ENCODE peak calls at places on chromosome 2, in six cellular contexts. One of them, this sample, is unnamed.

GRCh38 chr2:165627463-165627862 is 158.0 kb downstream of the CSRNP3 start:
- DNase-seq in CD8-positive, alpha-beta memory T cell: no peak
- DNase-seq in A549: no peak
- DNase-seq in coronary artery: no peak
- DNase-seq in RWPE1: peak
- DNase-seq in lung: no peak
- DNase-seq in this sample: no peak

GRCh38 chr2:43192939-43193651 is 33.3 kb downstream of the ZFP36L2 start:
- DNase-seq in lung: no peak
- DNase-seq in A549: no peak
- DNase-seq in coronary artery: no peak
- DNase-seq in RWPE1: no peak
- DNase-seq in CD8-positive, alpha-beta memory T cell: no peak
- DNase-seq in this sample: no peak

GRCh38 chr2:198913394-198914152 is 544.2 kb downstream of the SATB2 start:
- DNase-seq in RWPE1: no peak
- DNase-seq in coronary artery: no peak
- DNase-seq in A549: no peak
- DNase-seq in CD8-positive, alpha-beta memory T cell: no peak
- DNase-seq in lung: no peak
- DNase-seq in this sample: no peak

GRCh38 chr2:203819434-203820133 is 48.0 kb upstream of the CTLA4 start:
- DNase-seq in coronary artery: no peak
- DNase-seq in CD8-positive, alpha-beta memory T cell: no peak
- DNase-seq in A549: no peak
- DNase-seq in RWPE1: no peak
- DNase-seq in lung: no peak
- DNase-seq in this sample: peak

GRCh38 chr2:206442854-206443734 is at the start of gene ADAM23:
- DNase-seq in A549: peak
- DNase-seq in coronary artery: no peak
- DNase-seq in lung: no peak
- DNase-seq in CD8-positive, alpha-beta memory T cell: no peak
- DNase-seq in RWPE1: peak
- DNase-seq in this sample: no peak

GRCh38 chr2:44398243-44398897 is 36.6 kb downstream of the CAMKMT start:
- DNase-seq in coronary artery: no peak
- DNase-seq in CD8-positive, alpha-beta memory T cell: no peak
- DNase-seq in lung: no peak
- DNase-seq in A549: no peak
- DNase-seq in RWPE1: no peak
- DNase-seq in this sample: no peak

GRCh38 chr2:191250400-191250799 is 5.2 kb downstream of the MYO1B start:
- DNase-seq in A549: no peak
- DNase-seq in RWPE1: no peak
- DNase-seq in CD8-positive, alpha-beta memory T cell: no peak
- DNase-seq in lung: no peak
- DNase-seq in coronary artery: no peak
- DNase-seq in this sample: no peak

GRCh38 chr2:219398721-219399333 is 11.1 kb upstream of the DNPEP start:
- DNase-seq in RWPE1: no peak
- DNase-seq in A549: no peak
- DNase-seq in CD8-positive, alpha-beta memory T cell: no peak
- DNase-seq in coronary artery: no peak
- DNase-seq in lung: no peak
- DNase-seq in this sample: peak

GRCh38 chr2:236715511-236715961 is 145.9 kb downstream of the ACKR3 start:
- DNase-seq in coronary artery: no peak
- DNase-seq in lung: no peak
- DNase-seq in RWPE1: no peak
- DNase-seq in CD8-positive, alpha-beta memory T cell: no peak
- DNase-seq in A549: no peak
- DNase-seq in this sample: peak

GRCh38 chr2:235749121-235749780 is 255.4 kb downstream of the AGAP1 start:
- DNase-seq in CD8-positive, alpha-beta memory T cell: no peak
- DNase-seq in A549: no peak
- DNase-seq in lung: no peak
- DNase-seq in RWPE1: peak
- DNase-seq in coronary artery: no peak
- DNase-seq in this sample: no peak

GRCh38 chr2:104861295-104862060 is 7.6 kb downstream of the POU3F3 start:
- DNase-seq in lung: no peak
- DNase-seq in CD8-positive, alpha-beta memory T cell: no peak
- DNase-seq in A549: no peak
- DNase-seq in RWPE1: no peak
- DNase-seq in coronary artery: no peak
- DNase-seq in this sample: no peak
- H3K27ac ChIP-seq in lung: no peak
- H3K27ac ChIP-seq in CD8-positive, alpha-beta memory T cell: no peak
- H3K27ac ChIP-seq in A549: no peak
- H3K27ac ChIP-seq in RWPE1: no peak
- H3K27ac ChIP-seq in coronary artery: no peak
- H3K27ac ChIP-seq in this sample: no peak

DNA sequence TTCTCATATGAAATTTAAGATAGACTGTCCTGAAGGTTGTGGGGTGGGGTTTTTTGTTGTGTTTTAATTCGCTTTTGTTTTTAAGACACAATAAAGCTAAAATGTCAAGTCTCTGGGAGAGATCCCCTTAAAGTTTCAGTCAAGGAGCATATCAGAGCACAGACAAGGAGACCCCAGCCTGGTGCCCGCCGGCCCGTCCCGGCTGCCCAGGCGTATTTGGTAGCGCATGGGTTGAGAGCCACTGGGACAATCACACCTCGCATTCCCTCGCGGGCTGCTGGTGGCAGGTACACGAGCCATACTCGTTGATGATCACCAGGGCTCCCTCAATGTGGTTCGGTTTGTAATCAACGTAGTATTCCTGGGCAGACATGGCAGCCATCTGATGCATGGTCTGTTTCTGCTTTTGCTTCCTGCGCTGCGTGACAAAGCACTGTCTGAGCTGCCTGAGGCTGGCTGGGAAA is 2.5 kb downstream of the LRRTM1 start:
- DNase-seq in A549: no peak
- DNase-seq in CD8-positive, alpha-beta memory T cell: no peak
- DNase-seq in RWPE1: no peak
- DNase-seq in lung: no peak
- DNase-seq in coronary artery: no peak
- DNase-seq in this sample: no peak
- H3K27ac ChIP-seq in A549: no peak
- H3K27ac ChIP-seq in CD8-positive, alpha-beta memory T cell: no peak
- H3K27ac ChIP-seq in RWPE1: no peak
- H3K27ac ChIP-seq in lung: no peak
- H3K27ac ChIP-seq in coronary artery: no peak
- H3K27ac ChIP-seq in this sample: no peak

GRCh38 chr2:100924122-100924519 is 78.0 kb upstream of the RPL31 start:
- DNase-seq in A549: no peak
- DNase-seq in lung: no peak
- DNase-seq in RWPE1: no peak
- DNase-seq in CD8-positive, alpha-beta memory T cell: no peak
- DNase-seq in coronary artery: no peak
- DNase-seq in this sample: no peak
- H3K27ac ChIP-seq in A549: no peak
- H3K27ac ChIP-seq in lung: peak
- H3K27ac ChIP-seq in RWPE1: no peak
- H3K27ac ChIP-seq in CD8-positive, alpha-beta memory T cell: no peak
- H3K27ac ChIP-seq in coronary artery: peak
- H3K27ac ChIP-seq in this sample: peak

DNA sequence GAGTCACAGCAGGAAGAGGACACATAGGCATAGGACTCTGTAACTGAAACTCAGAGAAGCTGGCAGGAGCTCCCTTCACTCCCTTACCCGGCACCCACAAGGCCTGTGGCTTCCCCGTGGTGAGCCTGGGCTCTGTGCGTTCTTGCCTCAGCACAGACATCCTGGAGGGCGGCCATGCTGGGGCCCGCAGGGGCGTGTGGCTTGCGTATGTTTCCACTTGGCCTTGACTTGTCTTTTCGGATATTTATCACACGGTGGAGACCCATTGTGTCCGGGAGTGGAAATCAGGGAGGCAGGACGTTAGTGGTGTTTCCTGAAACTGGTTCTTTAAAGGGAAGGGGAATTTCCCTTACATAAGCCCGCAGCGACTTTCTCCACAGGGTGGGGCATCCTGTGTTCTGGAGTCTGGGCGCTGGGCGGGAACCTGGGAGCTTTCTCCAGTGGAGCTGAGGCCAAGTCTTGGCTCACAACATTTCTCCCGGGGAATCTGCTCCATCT is 49.9 kb upstream of the EML6 start:
- DNase-seq in A549: no peak
- DNase-seq in coronary artery: peak
- DNase-seq in lung: peak
- DNase-seq in CD8-positive, alpha-beta memory T cell: no peak
- DNase-seq in RWPE1: peak
- DNase-seq in this sample: peak
- H3K27ac ChIP-seq in A549: no peak
- H3K27ac ChIP-seq in coronary artery: peak
- H3K27ac ChIP-seq in lung: peak
- H3K27ac ChIP-seq in CD8-positive, alpha-beta memory T cell: no peak
- H3K27ac ChIP-seq in RWPE1: peak
- H3K27ac ChIP-seq in this sample: peak

GRCh38 chr2:215722125-215722524 is 286.3 kb upstream of the FN1 start:
- DNase-seq in CD8-positive, alpha-beta memory T cell: no peak
- DNase-seq in coronary artery: no peak
- DNase-seq in RWPE1: no peak
- DNase-seq in lung: no peak
- DNase-seq in A549: no peak
- DNase-seq in this sample: no peak

GRCh38 chr2:215718890-215719289 is 283.0 kb upstream of the FN1 start:
- DNase-seq in lung: no peak
- DNase-seq in CD8-positive, alpha-beta memory T cell: no peak
- DNase-seq in RWPE1: no peak
- DNase-seq in A549: no peak
- DNase-seq in coronary artery: no peak
- DNase-seq in this sample: no peak

GRCh38 chr2:215717627-215718412 is 282.0 kb upstream of the FN1 start:
- DNase-seq in CD8-positive, alpha-beta memory T cell: no peak
- DNase-seq in A549: no peak
- DNase-seq in lung: no peak
- DNase-seq in RWPE1: no peak
- DNase-seq in coronary artery: no peak
- DNase-seq in this sample: no peak

GRCh38 chr2:215716971-215717370 is 281.1 kb upstream of the FN1 start:
- DNase-seq in A549: no peak
- DNase-seq in coronary artery: no peak
- DNase-seq in lung: no peak
- DNase-seq in CD8-positive, alpha-beta memory T cell: no peak
- DNase-seq in RWPE1: no peak
- DNase-seq in this sample: no peak

GRCh38 chr2:215718426-215718825 is 282.6 kb upstream of the FN1 start:
- DNase-seq in CD8-positive, alpha-beta memory T cell: no peak
- DNase-seq in lung: no peak
- DNase-seq in RWPE1: no peak
- DNase-seq in A549: no peak
- DNase-seq in coronary artery: no peak
- DNase-seq in this sample: no peak
- H3K27ac ChIP-seq in CD8-positive, alpha-beta memory T cell: no peak
- H3K27ac ChIP-seq in lung: peak
- H3K27ac ChIP-seq in RWPE1: no peak
- H3K27ac ChIP-seq in A549: peak
- H3K27ac ChIP-seq in coronary artery: peak
- H3K27ac ChIP-seq in this sample: no peak

This sample was measured in small intestine.